ENCODE peak calls at places on chromosomes 3 and 15, in five cellular contexts. L, M, H, F and K are unnamed samples.

GRCh38 chr3:95731753-95732152 is 1082.6 kb upstream of the EPHA6 start:
- DNase-seq in H (no peak), M (no peak), F (no peak), L (no peak), K (no peak)

GRCh38 chr3:170357920-170358854 is 672 bp downstream of the SKIL start:
- DNase-seq in H (peak), L (peak), F (peak), M (peak), K (peak)

GRCh38 chr3:134369861-134370596 is 4.2 kb downstream of the AMOTL2 start:
- DNase-seq in H (no peak), F (no peak), L (no peak), M (no peak), K (no peak)

GRCh38 chr15:48861813-48862431 is 16.0 kb upstream of the EID1 start:
- DNase-seq in H (no peak), M (no peak), L (peak), F (no peak), K (no peak)

GRCh38 chr15:41849861-41850260 is 11.2 kb downstream of the PLA2G4B start:
- DNase-seq in F (peak), M (no peak), H (peak), L (peak), K (peak)

GRCh38 chr15:64776402-64776786 is 1.0 kb upstream of the RBPMS2 start:
- DNase-seq in M (no peak), H (no peak), L (no peak), F (no peak), K (no peak)

GRCh38 chr3:49132437-49133225 is at the start of gene LAMB2:
- DNase-seq in H (peak), M (peak), F (peak), L (peak), K (peak)

GRCh38 chr15:75061272-75061671 is 37.9 kb downstream of the PPCDC start:
- DNase-seq in H (no peak), M (no peak), F (no peak), L (peak), K (no peak)

GRCh38 chr15:70096975-70097336 is 761 bp downstream of the TLE3 start:
- DNase-seq in L (no peak), H (no peak), F (no peak), M (no peak), K (no peak)

GRCh38 chr3:119147494-119147893 is 1.5 kb downstream of the TEX55 start:
- DNase-seq in F (no peak), M (no peak), L (no peak), H (no peak), K (no peak)

GRCh38 chr15:99167640-99168039 is 62.8 kb downstream of the SYNM start:
- DNase-seq in L (no peak), F (no peak), M (no peak), H (no peak), K (no peak)

GRCh38 chr3:187013080-187013838 is 82.9 kb downstream of the ST6GAL1 start:
- DNase-seq in H (no peak), M (no peak), F (no peak), L (no peak), K (no peak)

GRCh38 chr3:48759071-48759470 is 42.0 kb upstream of the IP6K2 start:
- DNase-seq in M (no peak), H (no peak), L (no peak), F (no peak), K (no peak)

GRCh38 chr15:70376929-70377691 is 279.4 kb upstream of the TLE3 start:
- DNase-seq in H (no peak), L (peak), F (peak), M (peak), K (peak)

GRCh38 chr3:128555098-128555825 is 62.3 kb upstream of the GATA2 start:
- DNase-seq in M (peak), L (no peak), F (no peak), H (no peak), K (peak)

GRCh38 chr15:89723031-89723430 is 28.0 kb downstream of the MESP1 start:
- DNase-seq in H (no peak), M (no peak), F (no peak), L (no peak), K (no peak)

GRCh38 chr3:174951023-174951422 is 91.9 kb downstream of the NAALADL2 start:
- DNase-seq in F (no peak), L (peak), H (no peak), M (no peak), K (no peak)

GRCh38 chr15:88956906-88957305 is 43.7 kb upstream of the MFGE8 start:
- DNase-seq in L (no peak), F (no peak), H (no peak), M (no peak), K (no peak)

GRCh38 chr3:76097588-76097975 is 312.2 kb upstream of the ZNF717 start:
- DNase-seq in H (no peak), M (no peak), L (no peak), F (no peak), K (no peak)

GRCh38 chr3:173681188-173681587 is 283.6 kb downstream of the NLGN1 start:
- DNase-seq in H (no peak), L (no peak), M (no peak), F (no peak), K (no peak)

GRCh38 chr3:16668776-16669545 is 63.7 kb upstream of the DAZL start:
- DNase-seq in M (no peak), H (no peak), L (no peak), F (no peak), K (no peak)

DNA sequence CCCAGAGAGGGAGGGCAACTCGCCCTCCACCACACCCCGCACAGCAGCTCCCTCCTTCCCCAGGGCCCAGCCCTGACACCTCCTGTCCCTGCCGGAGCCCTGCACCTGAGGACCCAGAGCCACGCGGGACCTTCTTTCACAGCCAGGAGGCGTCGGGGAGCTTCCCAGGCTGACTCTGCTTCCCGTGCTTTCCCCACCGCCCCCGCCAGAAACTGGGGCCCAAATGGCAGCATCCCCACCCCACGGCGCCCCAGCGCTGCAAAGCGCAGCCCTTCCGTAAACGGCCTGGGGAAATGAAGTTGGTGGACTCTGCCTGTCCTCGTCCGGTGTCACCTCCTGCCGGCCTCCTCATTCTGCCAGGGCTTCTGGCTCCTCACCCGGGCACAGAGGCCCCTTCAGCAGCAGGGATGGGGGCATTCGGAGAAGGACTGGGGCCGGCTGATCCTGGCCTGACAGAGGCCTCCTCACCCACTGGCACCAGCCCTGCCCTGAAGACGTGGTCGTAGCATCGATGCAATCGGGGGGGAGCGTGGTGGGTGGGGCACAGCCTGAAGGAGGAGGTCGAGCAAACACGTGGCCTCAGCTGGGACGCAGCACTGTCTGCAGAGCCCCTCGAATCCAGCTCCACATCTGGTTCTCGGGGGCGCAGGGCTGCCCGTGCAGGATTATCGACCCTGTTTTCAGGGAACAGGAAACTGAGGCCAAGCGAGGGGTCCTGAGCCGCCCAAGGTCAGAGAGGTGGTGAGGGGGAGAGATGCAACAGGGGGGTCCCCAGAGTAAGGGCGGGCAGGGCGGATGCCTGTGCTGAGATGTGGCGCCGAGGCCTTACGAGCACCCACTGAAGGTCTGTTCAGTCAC is 235.4 kb downstream of the XXYLT1 start:
- DNase-seq in H (no peak), F (no peak), L (no peak), M (no peak), K (no peak)
- TF ChIP-seq CTCF in H (no peak), F (no peak), L (no peak), M (no peak), K (no peak)

GRCh38 chr15:94269954-94270353 is 38.6 kb downstream of the MCTP2 start:
- DNase-seq in F (no peak), H (no peak), M (no peak), L (no peak), K (no peak)
- H3K27ac ChIP-seq in F (no peak), H (no peak), M (no peak), L (no peak), K (no peak)

GRCh38 chr15:38479286-38479685 is 25.4 kb downstream of the FAM98B start:
- DNase-seq in F (no peak), L (no peak), M (no peak), H (no peak), K (no peak)
- H3K4me3 ChIP-seq in F (no peak), L (no peak), M (no peak), H (no peak), K (no peak)

DNA sequence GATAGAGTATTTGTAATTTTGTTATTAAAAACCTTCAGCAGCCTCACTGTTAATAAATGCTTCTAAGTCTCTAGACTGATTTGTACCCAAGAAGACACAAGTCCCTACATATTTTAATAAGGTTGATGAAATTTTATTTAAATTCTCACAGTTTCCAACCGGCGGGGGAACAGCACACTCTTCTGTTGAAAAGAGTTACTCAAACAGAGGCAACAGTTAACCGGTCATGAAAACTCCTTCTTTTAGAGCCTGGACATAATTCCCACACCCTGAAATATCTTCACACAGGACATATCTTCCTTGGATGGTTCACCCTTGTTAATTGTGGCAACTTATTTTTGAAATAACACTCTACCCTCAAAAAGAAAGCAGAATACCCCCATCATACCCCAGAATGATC is 278.8 kb downstream of the FOXP1 start:
- DNase-seq in M (no peak), F (no peak), H (peak), L (peak), K (no peak)
- TF ChIP-seq CTCF in M (peak), F (no peak), H (no peak), L (peak), K (no peak)